ENCODE peak calls at places on chromosomes 5 and 9, in seven cellular contexts. One of them, this sample, is unnamed.

GRCh38 chr5:103021310-103021709 is 98.6 kb downstream of the GIN1 start:
- DNase-seq in heart right ventricle: no peak
- DNase-seq in mesendoderm: no peak
- DNase-seq in PC-3: peak
- DNase-seq in A549: no peak
- DNase-seq in IMR-90: peak
- DNase-seq in lower lobe of right lung: no peak
- DNase-seq in this sample: no peak

GRCh38 chr5:82815871-82816270 is 261.3 kb downstream of the TMEM167A start:
- DNase-seq in heart right ventricle: no peak
- DNase-seq in mesendoderm: no peak
- DNase-seq in PC-3: peak
- DNase-seq in A549: no peak
- DNase-seq in IMR-90: no peak
- DNase-seq in lower lobe of right lung: no peak
- DNase-seq in this sample: no peak

GRCh38 chr9:124790301-124790700 is 13.4 kb downstream of the OLFML2A start:
- DNase-seq in heart right ventricle: no peak
- DNase-seq in mesendoderm: no peak
- DNase-seq in PC-3: no peak
- DNase-seq in A549: no peak
- DNase-seq in IMR-90: no peak
- DNase-seq in lower lobe of right lung: no peak
- DNase-seq in this sample: no peak

GRCh38 chr9:30723656-30724055 is 1660.8 kb upstream of the ACO1 start:
- DNase-seq in heart right ventricle: no peak
- DNase-seq in mesendoderm: no peak
- DNase-seq in PC-3: no peak
- DNase-seq in A549: no peak
- DNase-seq in IMR-90: no peak
- DNase-seq in lower lobe of right lung: no peak
- DNase-seq in this sample: no peak

GRCh38 chr5:98309785-98310566 is 463.5 kb upstream of the RGMB start:
- DNase-seq in heart right ventricle: no peak
- DNase-seq in mesendoderm: peak
- DNase-seq in PC-3: peak
- DNase-seq in A549: peak
- DNase-seq in IMR-90: peak
- DNase-seq in lower lobe of right lung: no peak
- DNase-seq in this sample: no peak

GRCh38 chr9:133003071-133003461 is 24.6 kb downstream of the GFI1B start:
- DNase-seq in heart right ventricle: no peak
- DNase-seq in mesendoderm: no peak
- DNase-seq in PC-3: no peak
- DNase-seq in A549: no peak
- DNase-seq in IMR-90: no peak
- DNase-seq in lower lobe of right lung: no peak
- DNase-seq in this sample: no peak

GRCh38 chr5:27308151-27308550 is 269.8 kb upstream of the CDH9 start:
- DNase-seq in heart right ventricle: no peak
- DNase-seq in mesendoderm: no peak
- DNase-seq in PC-3: peak
- DNase-seq in A549: no peak
- DNase-seq in IMR-90: peak
- DNase-seq in lower lobe of right lung: no peak
- DNase-seq in this sample: no peak

GRCh38 chr5:23352437-23352836 is 155.0 kb upstream of the PRDM9 start:
- DNase-seq in heart right ventricle: no peak
- DNase-seq in mesendoderm: peak
- DNase-seq in PC-3: peak
- DNase-seq in A549: no peak
- DNase-seq in IMR-90: no peak
- DNase-seq in lower lobe of right lung: no peak
- DNase-seq in this sample: no peak

GRCh38 chr5:133427121-133427777 is 185.1 kb downstream of the FSTL4 start:
- DNase-seq in heart right ventricle: no peak
- DNase-seq in mesendoderm: no peak
- DNase-seq in PC-3: no peak
- DNase-seq in A549: no peak
- DNase-seq in IMR-90: peak
- DNase-seq in lower lobe of right lung: no peak
- DNase-seq in this sample: no peak

GRCh38 chr5:157184117-157184516 is 3.5 kb downstream of the ITK start:
- DNase-seq in heart right ventricle: no peak
- DNase-seq in mesendoderm: no peak
- DNase-seq in PC-3: no peak
- DNase-seq in A549: no peak
- DNase-seq in IMR-90: no peak
- DNase-seq in lower lobe of right lung: no peak
- DNase-seq in this sample: no peak

GRCh38 chr5:16788957-16789356 is 147.1 kb downstream of the MYO10 start:
- DNase-seq in heart right ventricle: no peak
- DNase-seq in mesendoderm: no peak
- DNase-seq in PC-3: no peak
- DNase-seq in A549: no peak
- DNase-seq in IMR-90: no peak
- DNase-seq in lower lobe of right lung: no peak
- DNase-seq in this sample: no peak

DNA sequence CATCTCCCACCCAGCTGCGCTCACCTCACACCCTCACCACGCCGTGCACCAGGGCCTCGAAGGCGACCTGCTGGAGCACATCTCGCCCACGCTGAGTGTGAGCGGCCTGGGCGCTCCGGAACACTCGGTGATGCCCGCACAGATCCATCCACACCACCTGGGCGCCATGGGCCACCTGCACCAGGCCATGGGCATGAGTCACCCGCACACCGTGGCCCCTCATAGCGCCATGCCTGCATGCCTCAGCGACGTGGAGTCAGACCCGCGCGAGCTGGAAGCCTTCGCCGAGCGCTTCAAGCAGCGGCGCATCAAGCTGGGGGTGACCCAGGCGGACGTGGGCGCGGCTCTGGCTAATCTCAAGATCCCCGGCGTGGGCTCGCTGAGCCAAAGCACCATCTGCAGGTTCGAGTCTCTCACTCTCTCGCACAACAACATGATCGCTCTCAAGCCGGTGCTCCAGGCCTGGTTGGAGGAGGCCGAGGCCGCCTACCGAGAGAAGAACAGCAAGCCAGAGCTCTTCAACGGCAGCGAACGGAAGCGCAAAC is 1.1 kb downstream of the POU4F3 start:
- DNase-seq in heart right ventricle: no peak
- DNase-seq in mesendoderm: peak
- DNase-seq in PC-3: no peak
- DNase-seq in A549: no peak
- DNase-seq in IMR-90: no peak
- DNase-seq in lower lobe of right lung: no peak
- DNase-seq in this sample: no peak
- H3K4me3 ChIP-seq in heart right ventricle: no peak
- H3K4me3 ChIP-seq in mesendoderm: no peak
- H3K4me3 ChIP-seq in PC-3: no peak
- H3K4me3 ChIP-seq in A549: no peak
- H3K4me3 ChIP-seq in IMR-90: no peak
- H3K4me3 ChIP-seq in lower lobe of right lung: no peak
- H3K4me3 ChIP-seq in this sample: no peak

GRCh38 chr5:1723957-1724821 is 75.4 kb downstream of the MRPL36 start:
- DNase-seq in heart right ventricle: no peak
- DNase-seq in mesendoderm: no peak
- DNase-seq in PC-3: no peak
- DNase-seq in A549: no peak
- DNase-seq in IMR-90: no peak
- DNase-seq in lower lobe of right lung: peak
- DNase-seq in this sample: no peak

GRCh38 chr5:1724822-1725602 is 74.6 kb downstream of the MRPL36 start:
- DNase-seq in heart right ventricle: no peak
- DNase-seq in mesendoderm: peak
- DNase-seq in PC-3: no peak
- DNase-seq in A549: no peak
- DNase-seq in IMR-90: no peak
- DNase-seq in lower lobe of right lung: peak
- DNase-seq in this sample: peak

GRCh38 chr5:1722877-1723276 is 76.8 kb downstream of the MRPL36 start:
- DNase-seq in heart right ventricle: no peak
- DNase-seq in mesendoderm: no peak
- DNase-seq in PC-3: no peak
- DNase-seq in A549: no peak
- DNase-seq in IMR-90: no peak
- DNase-seq in lower lobe of right lung: no peak
- DNase-seq in this sample: no peak

GRCh38 chr5:1725641-1726468 is 73.8 kb downstream of the MRPL36 start:
- DNase-seq in heart right ventricle: no peak
- DNase-seq in mesendoderm: peak
- DNase-seq in PC-3: no peak
- DNase-seq in A549: no peak
- DNase-seq in IMR-90: no peak
- DNase-seq in lower lobe of right lung: peak
- DNase-seq in this sample: no peak

GRCh38 chr5:1723476-1723875 is 76.2 kb downstream of the MRPL36 start:
- DNase-seq in heart right ventricle: no peak
- DNase-seq in mesendoderm: no peak
- DNase-seq in PC-3: no peak
- DNase-seq in A549: no peak
- DNase-seq in IMR-90: no peak
- DNase-seq in lower lobe of right lung: no peak
- DNase-seq in this sample: no peak
- H3K27ac ChIP-seq in heart right ventricle: no peak
- H3K27ac ChIP-seq in mesendoderm: no peak
- H3K27ac ChIP-seq in PC-3: no peak
- H3K27ac ChIP-seq in A549: no peak
- H3K27ac ChIP-seq in IMR-90: no peak
- H3K27ac ChIP-seq in lower lobe of right lung: no peak
- H3K27ac ChIP-seq in this sample: no peak

GRCh38 chr9:135091545-135091944 is 4.1 kb downstream of the OLFM1 start:
- DNase-seq in heart right ventricle: no peak
- DNase-seq in mesendoderm: no peak
- DNase-seq in PC-3: no peak
- DNase-seq in A549: no peak
- DNase-seq in IMR-90: no peak
- DNase-seq in lower lobe of right lung: no peak
- DNase-seq in this sample: no peak

GRCh38 chr9:135090081-135090480 is 2.6 kb downstream of the OLFM1 start:
- DNase-seq in heart right ventricle: no peak
- DNase-seq in mesendoderm: no peak
- DNase-seq in PC-3: no peak
- DNase-seq in A549: no peak
- DNase-seq in IMR-90: no peak
- DNase-seq in lower lobe of right lung: no peak
- DNase-seq in this sample: no peak

GRCh38 chr9:135088348-135088978 is 995 bp downstream of the OLFM1 start:
- DNase-seq in heart right ventricle: no peak
- DNase-seq in mesendoderm: no peak
- DNase-seq in PC-3: no peak
- DNase-seq in A549: no peak
- DNase-seq in IMR-90: no peak
- DNase-seq in lower lobe of right lung: no peak
- DNase-seq in this sample: no peak

GRCh38 chr9:135088979-135089847 is 1.7 kb downstream of the OLFM1 start:
- DNase-seq in heart right ventricle: no peak
- DNase-seq in mesendoderm: no peak
- DNase-seq in PC-3: no peak
- DNase-seq in A549: no peak
- DNase-seq in IMR-90: no peak
- DNase-seq in lower lobe of right lung: no peak
- DNase-seq in this sample: no peak

GRCh38 chr9:135090547-135090946 is 3.1 kb downstream of the OLFM1 start:
- DNase-seq in heart right ventricle: no peak
- DNase-seq in mesendoderm: peak
- DNase-seq in PC-3: no peak
- DNase-seq in A549: no peak
- DNase-seq in IMR-90: no peak
- DNase-seq in lower lobe of right lung: no peak
- DNase-seq in this sample: no peak
- H3K4me3 ChIP-seq in heart right ventricle: no peak
- H3K4me3 ChIP-seq in mesendoderm: no peak
- H3K4me3 ChIP-seq in PC-3: no peak
- H3K4me3 ChIP-seq in A549: no peak
- H3K4me3 ChIP-seq in IMR-90: no peak
- H3K4me3 ChIP-seq in lower lobe of right lung: no peak
- H3K4me3 ChIP-seq in this sample: no peak

GRCh38 chr5:153891394-153891793 is 147.3 kb downstream of the FAM114A2 start:
- DNase-seq in heart right ventricle: no peak
- DNase-seq in mesendoderm: no peak
- DNase-seq in PC-3: no peak
- DNase-seq in A549: no peak
- DNase-seq in IMR-90: no peak
- DNase-seq in lower lobe of right lung: no peak
- DNase-seq in this sample: no peak

GRCh38 chr5:153884266-153884957 is 154.3 kb downstream of the FAM114A2 start:
- DNase-seq in heart right ventricle: no peak
- DNase-seq in mesendoderm: no peak
- DNase-seq in PC-3: no peak
- DNase-seq in A549: no peak
- DNase-seq in IMR-90: peak
- DNase-seq in lower lobe of right lung: no peak
- DNase-seq in this sample: no peak

GRCh38 chr5:153883829-153884228 is 154.9 kb downstream of the FAM114A2 start:
- DNase-seq in heart right ventricle: no peak
- DNase-seq in mesendoderm: peak
- DNase-seq in PC-3: no peak
- DNase-seq in A549: no peak
- DNase-seq in IMR-90: peak
- DNase-seq in lower lobe of right lung: no peak
- DNase-seq in this sample: no peak

GRCh38 chr5:153885166-153885565 is 153.5 kb downstream of the FAM114A2 start:
- DNase-seq in heart right ventricle: no peak
- DNase-seq in mesendoderm: no peak
- DNase-seq in PC-3: no peak
- DNase-seq in A549: no peak
- DNase-seq in IMR-90: no peak
- DNase-seq in lower lobe of right lung: no peak
- DNase-seq in this sample: no peak

DNA sequence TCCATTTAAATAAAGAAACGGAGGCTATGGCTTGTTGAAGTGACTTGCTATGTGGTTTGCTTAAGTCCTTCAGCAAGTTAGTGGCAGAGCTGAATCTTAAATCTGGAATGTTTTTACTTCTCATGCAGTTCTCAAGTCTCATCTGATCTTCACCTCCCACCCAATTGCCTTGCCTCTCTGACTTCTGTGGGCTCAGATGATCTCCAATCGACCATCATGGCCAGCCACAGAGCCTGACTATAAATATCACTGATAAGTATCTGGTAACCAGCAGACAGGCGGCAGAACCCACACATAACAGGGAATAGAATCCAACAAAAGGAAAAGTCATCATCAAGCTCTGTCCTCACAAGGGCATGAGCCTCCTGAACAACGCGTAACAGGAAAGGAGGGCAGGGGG is 149.9 kb downstream of the FAM114A2 start:
- DNase-seq in heart right ventricle: no peak
- DNase-seq in mesendoderm: no peak
- DNase-seq in PC-3: no peak
- DNase-seq in A549: no peak
- DNase-seq in IMR-90: no peak
- DNase-seq in lower lobe of right lung: no peak
- DNase-seq in this sample: no peak
- H3K27ac ChIP-seq in heart right ventricle: no peak
- H3K27ac ChIP-seq in mesendoderm: no peak
- H3K27ac ChIP-seq in PC-3: no peak
- H3K27ac ChIP-seq in A549: no peak
- H3K27ac ChIP-seq in IMR-90: no peak
- H3K27ac ChIP-seq in lower lobe of right lung: no peak
- H3K27ac ChIP-seq in this sample: no peak

This sample was measured in small intestine.